ENCODE peak calls at places on chromosomes 16 and 17, in nine cellular contexts. S, T, Q, N, J, X, W, M and U are unnamed samples.
A peak's percentile ranks its signal among the peaks of the same experiment; 100 is the strongest.

GRCh38 chr16:13165024-13165423 is 263.6 kb downstream of the SHISA9 start:
- DNase-seq in S (no peak), T (no peak), Q (no peak), N (no peak), J (no peak), X (no peak), W (no peak), M (no peak), U (no peak)

GRCh38 chr16:67278773-67279295 is 498 bp upstream of the PLEKHG4 start:
- DNase-seq in S (no peak), T (no peak), Q (no peak), N (no peak), J (peak; percentile 37), X (no peak), W (no peak), M (peak; percentile 68), U (no peak)

GRCh38 chr17:4366312-4367063 is at the start of gene UBE2G1:
- DNase-seq in S (peak; percentile 98), T (peak; percentile 100), Q (peak; percentile 97), N (peak; percentile 99), J (peak; percentile 99), X (peak; percentile 99), W (peak; percentile 98), M (peak; percentile 99), U (peak; percentile 97)

GRCh38 chr17:67476787-67477335 is 99.8 kb downstream of the PITPNC1 start:
- DNase-seq in S (no peak), T (peak; percentile 56), Q (no peak), N (no peak), J (no peak), X (no peak), W (no peak), M (no peak), U (no peak)

GRCh38 chr17:7392696-7393612 is 1.4 kb downstream of the PLSCR3 start:
- DNase-seq in S (no peak), T (no peak), Q (no peak), N (no peak), J (no peak), X (no peak), W (peak; percentile 48), M (no peak), U (no peak)

GRCh38 chr16:25625620-25626019 is 66.1 kb upstream of the HS3ST4 start:
- DNase-seq in S (no peak), T (no peak), Q (no peak), N (no peak), J (no peak), X (no peak), W (no peak), M (no peak), U (no peak)

GRCh38 chr16:88487920-88488842 is 35.1 kb downstream of the ZFPM1 start:
- DNase-seq in S (no peak), T (no peak), Q (no peak), N (peak; percentile 92), J (no peak), X (peak; percentile 96), W (no peak), M (no peak), U (no peak)

GRCh38 chr16:49834496-49835009 is 21.4 kb downstream of the ZNF423 start:
- DNase-seq in S (peak; percentile 79), T (no peak), Q (no peak), N (peak; percentile 87), J (peak; percentile 89), X (no peak), W (peak; percentile 89), M (peak; percentile 59), U (no peak)

GRCh38 chr17:74117087-74117486 is 86.4 kb upstream of the RPL38 start:
- DNase-seq in S (no peak), T (no peak), Q (no peak), N (no peak), J (no peak), X (no peak), W (no peak), M (no peak), U (no peak)

GRCh38 chr16:82111944-82112343 is 58.1 kb downstream of the MPHOSPH6 start:
- DNase-seq in S (no peak), T (no peak), Q (no peak), N (peak; percentile 14), J (no peak), X (no peak), W (no peak), M (no peak), U (no peak)

GRCh38 chr16:11705311-11705710 is 37.1 kb downstream of the SNN start:
- DNase-seq in S (no peak), T (no peak), Q (no peak), N (no peak), J (no peak), X (no peak), W (no peak), M (no peak), U (no peak)

GRCh38 chr16:50539822-50540710 is 8.1 kb upstream of the NKD1 start:
- DNase-seq in S (no peak), T (peak; percentile 68), Q (no peak), N (no peak), J (no peak), X (no peak), W (no peak), M (no peak), U (no peak)

GRCh38 chr17:68238894-68239293 is 8.9 kb upstream of the AMZ2 start:
- DNase-seq in S (no peak), T (peak; percentile 32), Q (no peak), N (no peak), J (no peak), X (no peak), W (no peak), M (no peak), U (no peak)

GRCh38 chr16:88347656-88348376 is 34.9 kb upstream of the ZNF469 start:
- DNase-seq in S (no peak), T (no peak), Q (no peak), N (no peak), J (peak; percentile 7), X (no peak), W (peak; percentile 15), M (peak; percentile 37), U (no peak)

GRCh38 chr16:82195917-82196494 is 26.0 kb upstream of the MPHOSPH6 start:
- DNase-seq in S (peak; percentile 91), T (no peak), Q (peak; percentile 96), N (no peak), J (no peak), X (no peak), W (no peak), M (no peak), U (no peak)

GRCh38 chr17:68981288-68981687 is 26.1 kb upstream of the ABCA8 start:
- DNase-seq in S (peak; percentile 92), T (no peak), Q (peak; percentile 91), N (no peak), J (no peak), X (peak; percentile 29), W (peak; percentile 31), M (no peak), U (peak; percentile 85)

DNA sequence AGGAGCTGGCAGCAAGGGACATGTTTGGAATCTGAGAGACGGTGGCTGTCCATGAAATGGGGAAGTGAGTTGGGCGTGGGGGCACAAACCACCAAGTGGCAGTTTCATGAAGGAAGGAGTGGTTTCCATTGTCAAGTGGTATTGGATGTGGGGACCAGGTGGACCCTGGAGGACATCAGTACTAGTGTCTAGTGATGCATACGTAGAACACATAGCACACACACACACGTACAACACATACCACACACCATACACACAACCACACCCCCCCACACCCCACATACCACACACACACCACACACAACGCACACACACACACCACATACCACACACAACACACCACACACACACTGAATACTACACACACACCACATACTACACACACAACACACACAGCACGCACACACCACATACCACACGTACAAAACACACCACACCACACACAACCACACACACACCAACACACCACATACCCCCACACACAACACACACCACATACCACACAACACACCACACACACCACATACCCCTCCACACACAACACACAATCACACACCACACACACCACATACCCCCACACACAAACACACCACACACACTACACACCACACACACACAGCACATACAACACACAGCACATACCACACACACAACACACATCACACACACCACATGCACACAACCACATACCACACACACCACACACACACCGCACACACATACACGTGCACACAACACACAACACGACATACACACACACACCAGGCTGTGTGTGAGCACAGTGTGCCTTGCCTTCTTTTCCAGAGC is 41.1 kb upstream of the GSE1 start:
- DNase-seq in S (no peak), T (no peak), Q (no peak), N (no peak), J (no peak), X (no peak), W (no peak), M (peak; percentile 75), U (no peak)
- H3K4me3 ChIP-seq in S (no peak overlapping the region), T (no peak overlapping the region), Q (no peak overlapping the region), N (no peak overlapping the region), J (no peak overlapping the region), X (no peak overlapping the region), W (no peak overlapping the region), M (no peak overlapping the region), U (no peak overlapping the region)

GRCh38 chr17:51636291-51636690 is 375.9 kb downstream of the UTP18 start:
- DNase-seq in S (no peak), T (no peak), Q (no peak), N (no peak), J (no peak), X (no peak), W (no peak), M (no peak), U (no peak)
- TF ChIP-seq CTCF in S (no peak), T (no peak), Q (no peak), N (no peak), J (no peak), X (no peak), W (no peak), M (no peak), U (no peak)

GRCh38 chr17:42284020-42284369 is 4.3 kb upstream of the STAT5A start:
- DNase-seq in S (no peak), T (no peak), Q (no peak), N (no peak), J (no peak), X (no peak), W (peak; percentile 4), M (no peak), U (no peak)
- H3K4me3 ChIP-seq in S (no peak overlapping the region), T (no peak overlapping the region), Q (no peak overlapping the region), N (no peak overlapping the region), J (no peak overlapping the region), X (no peak overlapping the region), W (no peak overlapping the region), M (no peak overlapping the region), U (no peak overlapping the region)

GRCh38 chr16:35386619-35387018 is 1927.2 kb downstream of the TP53TG3F start:
- DNase-seq in S (no peak), T (no peak), Q (no peak), N (no peak), J (no peak), X (no peak), W (no peak), M (no peak), U (no peak)

GRCh38 chr16:35391328-35391727 is 1931.9 kb downstream of the TP53TG3F start:
- DNase-seq in S (peak; percentile 39), T (no peak), Q (peak; percentile 37), N (no peak), J (peak; percentile 16), X (no peak), W (no peak), M (no peak), U (peak; percentile 10)
- TF ChIP-seq CTCF in S (peak; percentile 54), T (no peak), Q (peak; percentile 50), N (peak; percentile 9), J (peak; percentile 44), X (peak; percentile 14), W (no peak), M (peak; percentile 59), U (peak; percentile 51)